ENCODE peak calls at places on chromosomes 1 and 21, in seven cellular contexts. U is HepG2, R is HCT116, C is K562, P is GM12878, Q is SK-N-SH, B is H1. Y is an unnamed sample.

GRCh38 chr1:78649628-78650027 is at the start of gene IFI44:
- DNase-seq in U (no peak), P (peak), B (no peak), R (no peak), C (no peak), Q (peak), Y (peak)

GRCh38 chr1:10656431-10656830 is 140.0 kb downstream of the CASZ1 start:
- DNase-seq in B (no peak), C (no peak), R (no peak), U (no peak), P (no peak), Q (no peak), Y (no peak)

GRCh38 chr1:239363920-239364319 is 22.4 kb upstream of the CHRM3 start:
- DNase-seq in R (no peak), B (no peak), Q (no peak), P (no peak), C (no peak), U (no peak), Y (no peak)

GRCh38 chr1:181344091-181344490 is 139.2 kb upstream of the CACNA1E start:
- DNase-seq in C (no peak), B (no peak), P (no peak), U (no peak), R (no peak), Q (no peak), Y (no peak)

GRCh38 chr1:219174672-219175564 is 1.2 kb downstream of the LYPLAL1 start:
- DNase-seq in Q (no peak), C (peak), B (no peak), P (peak), U (peak), R (no peak), Y (peak)

GRCh38 chr1:66282343-66282852 is 251.6 kb upstream of the SGIP1 start:
- DNase-seq in P (peak), Q (no peak), U (no peak), R (peak), B (no peak), C (no peak), Y (no peak)

GRCh38 chr1:53073899-53074311 is 11.9 kb downstream of the PODN start:
- DNase-seq in R (no peak), B (no peak), P (no peak), Q (peak), C (no peak), U (no peak), Y (no peak)

GRCh38 chr1:228012555-228012954 is 5.8 kb downstream of the WNT3A start:
- DNase-seq in P (no peak), B (no peak), R (no peak), Q (no peak), C (no peak), U (no peak), Y (no peak)

GRCh38 chr21:46555678-46556077 is 49.2 kb downstream of the S100B start:
- DNase-seq in R (no peak), Q (no peak), U (no peak), B (no peak), C (no peak), P (no peak), Y (no peak)
- TF ChIP-seq JUND in R (no peak), Q (no peak), U (no peak), B (no peak), C (no peak), P (no peak), Y (no peak)

GRCh38 chr1:88877911-88878310 is 13.5 kb downstream of the GTF2B start:
- DNase-seq in U (no peak), C (no peak), P (no peak), R (no peak), Q (no peak), B (no peak), Y (no peak)

GRCh38 chr1:88877382-88877825 is 14.0 kb downstream of the GTF2B start:
- DNase-seq in U (peak), P (no peak), B (no peak), R (peak), C (no peak), Q (peak), Y (no peak)

GRCh38 chr1:88876573-88877335 is 14.6 kb downstream of the GTF2B start:
- DNase-seq in B (no peak), Q (no peak), U (no peak), C (no peak), R (no peak), P (no peak), Y (no peak)

GRCh38 chr1:88875595-88875994 is 15.8 kb downstream of the GTF2B start:
- DNase-seq in C (no peak), P (no peak), Q (no peak), R (no peak), B (no peak), U (no peak), Y (no peak)

DNA sequence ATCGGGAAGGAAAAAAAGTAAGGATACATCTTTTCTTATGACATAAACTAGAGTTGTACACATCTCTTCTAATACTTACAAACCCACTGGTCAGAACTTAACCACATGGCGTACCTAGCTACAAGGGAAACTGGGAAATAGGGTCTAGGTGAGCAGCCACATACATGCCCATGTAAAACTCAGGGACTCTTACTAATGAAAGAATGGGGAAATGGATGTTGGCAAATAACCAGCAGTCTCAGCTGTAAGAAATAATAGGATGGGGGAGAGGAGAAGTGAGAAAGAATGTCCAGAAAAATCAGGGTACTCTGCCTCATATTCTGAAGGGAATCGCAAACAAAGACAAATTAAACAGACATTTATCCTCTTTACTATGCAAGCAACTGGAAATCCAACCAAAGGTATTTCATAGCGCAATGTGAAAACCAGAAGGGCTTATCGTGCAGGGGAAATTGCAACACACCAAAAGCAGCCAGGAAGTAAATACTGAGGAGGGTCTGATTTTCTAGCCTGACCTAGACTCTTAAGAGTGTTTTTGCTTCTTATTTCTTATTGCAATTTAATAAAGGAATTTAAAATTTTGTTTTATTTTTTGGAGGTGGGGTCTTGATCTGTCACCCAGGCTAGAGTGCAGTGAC is 17.5 kb downstream of the GTF2B start:
- DNase-seq in Q (no peak), P (no peak), U (peak), B (no peak), R (no peak), C (no peak), Y (no peak)
- TF ChIP-seq JUND in Q (no peak), P (no peak), U (no peak), B (no peak), R (no peak), C (no peak), Y (no peak)

DNA sequence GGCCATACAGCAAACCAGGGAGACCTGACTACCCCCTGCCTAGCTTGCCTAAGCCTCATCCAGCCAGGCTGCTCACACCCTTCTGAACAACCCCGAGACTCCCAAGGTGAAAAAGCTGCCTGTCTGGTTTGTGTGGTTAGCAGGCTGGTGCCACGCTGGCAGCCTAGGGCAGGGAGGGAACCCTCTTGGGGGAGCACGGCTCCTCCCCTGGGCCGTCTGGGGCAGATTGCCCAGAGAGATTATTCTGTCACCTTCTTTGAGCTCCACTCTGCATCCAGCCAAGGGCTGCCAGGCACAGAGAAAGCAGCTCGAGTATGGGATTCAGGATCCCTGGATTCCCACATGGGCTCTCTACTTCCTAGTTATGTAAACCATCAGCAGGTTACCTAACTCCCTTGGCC is 27.5 kb upstream of the TCEA3 start:
- DNase-seq in Q (peak), R (peak), B (no peak), P (no peak), U (no peak), C (no peak), Y (peak)
- TF ChIP-seq JUND in Q (no peak), R (no peak), B (no peak), P (no peak), U (no peak), C (no peak), Y (peak)

GRCh38 chr1:226463925-226464598 is 56.2 kb upstream of the PARP1 start:
- DNase-seq in Q (no peak), P (no peak), R (no peak), C (no peak), B (no peak), U (no peak), Y (no peak)

GRCh38 chr1:226467443-226467842 is 59.5 kb upstream of the PARP1 start:
- DNase-seq in C (no peak), Q (no peak), B (no peak), R (no peak), P (no peak), U (no peak), Y (no peak)

GRCh38 chr1:226471467-226471866 is 63.6 kb upstream of the PARP1 start:
- DNase-seq in B (no peak), Q (no peak), C (no peak), U (no peak), R (no peak), P (no peak), Y (no peak)

GRCh38 chr1:226470921-226471320 is 63.0 kb upstream of the PARP1 start:
- DNase-seq in P (no peak), C (no peak), Q (no peak), R (no peak), B (no peak), U (no peak), Y (no peak)

DNA sequence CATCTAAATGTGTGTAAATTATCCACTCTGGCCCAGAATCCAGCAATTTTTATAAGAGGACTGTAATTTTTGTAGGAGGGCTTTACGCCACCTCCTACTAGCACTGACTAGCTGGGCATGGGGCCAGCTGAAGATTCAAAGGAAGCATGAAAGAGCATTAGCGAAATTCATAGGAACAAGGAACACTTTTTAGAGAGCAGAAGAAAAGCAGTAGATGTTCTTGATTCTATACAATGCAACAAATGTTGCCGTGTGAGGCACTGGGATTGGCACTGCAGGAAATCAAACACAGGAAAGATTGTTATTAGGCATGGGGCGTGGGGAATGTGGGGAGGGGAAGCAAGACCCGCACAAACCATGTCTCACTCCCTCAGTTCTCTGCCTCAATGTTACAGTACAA is 58.4 kb upstream of the PARP1 start:
- DNase-seq in U (no peak), R (no peak), B (no peak), Q (no peak), P (no peak), C (no peak), Y (no peak)
- TF ChIP-seq JUND in U (no peak), R (no peak), B (no peak), Q (no peak), P (no peak), C (no peak), Y (no peak)

GRCh38 chr1:115463347-115463746 is 125.3 kb upstream of the NGF start:
- DNase-seq in R (no peak), Q (no peak), C (no peak), U (no peak), B (no peak), P (no peak), Y (peak)
- TF ChIP-seq JUND in R (no peak), Q (no peak), C (no peak), U (no peak), B (no peak), P (no peak), Y (no peak)

DNA sequence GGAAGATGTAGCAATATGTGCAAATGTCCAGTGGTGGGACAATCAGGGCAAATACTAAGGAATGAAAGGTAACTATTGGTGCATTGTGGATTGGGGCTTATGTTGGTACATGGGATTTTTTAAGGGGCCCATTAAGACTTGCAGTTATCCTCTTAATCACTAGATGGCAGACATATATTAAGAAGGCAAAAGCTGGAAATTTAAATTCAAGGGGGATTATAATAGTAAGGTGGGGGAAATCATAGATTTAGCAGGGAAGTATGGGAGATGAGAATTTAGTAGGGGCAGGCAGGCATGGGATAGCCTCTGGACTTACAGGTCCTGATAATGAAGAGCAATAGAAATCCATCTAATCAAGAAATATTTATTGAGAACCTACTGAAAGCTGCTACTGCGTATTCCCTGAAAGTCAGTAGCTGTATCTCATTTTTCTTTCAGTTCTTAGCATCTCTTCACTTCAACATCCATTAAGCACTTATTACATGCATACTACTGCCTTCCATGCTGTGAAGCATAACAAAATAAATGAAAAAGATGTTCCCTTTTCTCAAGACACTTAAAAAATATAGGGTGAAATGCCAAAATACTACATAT is 251.8 kb downstream of the CRB1 start:
- DNase-seq in B (no peak), R (peak), C (peak), P (no peak), U (peak), Q (no peak), Y (no peak)
- TF ChIP-seq JUND in B (no peak), R (no peak), C (no peak), P (no peak), U (no peak), Q (no peak), Y (no peak)

DNA sequence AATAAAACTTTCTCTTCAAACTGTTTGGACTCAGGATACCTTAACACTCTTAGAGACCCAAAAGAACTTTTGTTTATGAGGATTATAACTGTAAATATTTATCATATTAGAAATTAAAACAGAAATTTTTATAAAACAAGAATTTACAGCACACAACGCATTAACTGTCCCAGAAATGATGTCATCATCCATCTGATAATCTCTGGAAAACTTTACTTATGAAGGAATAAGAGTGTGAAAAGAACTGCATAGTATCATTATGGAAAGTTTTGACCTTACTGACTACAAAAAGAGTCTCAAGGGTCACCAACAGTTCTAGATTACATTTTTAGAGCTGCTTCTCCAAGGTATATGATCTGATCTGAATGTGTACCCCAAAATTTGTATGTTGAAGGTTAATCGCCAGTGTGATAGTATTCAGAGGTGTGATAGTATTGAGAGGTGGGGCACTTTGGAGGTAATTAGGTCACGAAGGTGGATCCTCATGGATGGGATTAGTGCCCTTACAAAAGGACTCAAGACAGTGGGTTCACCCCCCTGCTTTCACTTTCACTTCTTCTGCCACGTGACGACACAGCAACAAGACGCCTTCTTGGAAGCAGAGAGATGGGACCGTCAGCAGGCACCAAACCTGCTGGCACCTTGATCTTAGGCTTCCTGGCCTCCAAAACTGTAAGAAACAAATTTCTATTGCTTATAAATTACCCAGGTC is 95.7 kb upstream of the NR5A2 start:
- DNase-seq in P (no peak), R (no peak), B (no peak), Q (no peak), C (peak), U (peak), Y (peak)
- TF ChIP-seq JUND in P (no peak), R (no peak), B (no peak), Q (no peak), C (peak), U (no peak), Y (no peak)

Y was measured in T47D.